ENCODE peak calls at places on chromosome 9, in ten cellular contexts. G is body of pancreas; I is epithelial cell of prostate; H is NCI-H524; Y is RCC 7860; Z is OCI-LY7; R is effector CD4-positive, alpha-beta T cell; A is globus pallidus; N is HuH-7.5; M is MM.1S. S is an unnamed sample.

GRCh38 chr9:1927546-1927945 is 87.6 kb upstream of the SMARCA2 start:
- DNase-seq in I (no peak), Z (no peak), A (no peak), G (no peak), Y (no peak), M (no peak), H (no peak), N (no peak), R (no peak), S (no peak)

GRCh38 chr9:110440161-110440560 is 102.5 kb upstream of the TXNDC8 start:
- DNase-seq in Y (no peak), Z (no peak), N (no peak), M (no peak), G (no peak), I (no peak), R (no peak), A (no peak), H (no peak), S (no peak)

GRCh38 chr9:133667759-133668450 is 31.7 kb downstream of the DBH start:
- DNase-seq in R (no peak), G (no peak), H (no peak), M (no peak), Z (no peak), N (no peak), Y (no peak), A (no peak), I (no peak), S (peak)

GRCh38 chr9:22307013-22307711 is 139.5 kb upstream of the DMRTA1 start:
- DNase-seq in Y (peak), R (no peak), G (peak), H (peak), M (peak), Z (peak), I (peak), N (no peak), A (peak), S (peak)

GRCh38 chr9:111991179-111991578 is 94.6 kb downstream of the UGCG start:
- DNase-seq in Y (no peak), I (no peak), A (no peak), M (no peak), G (no peak), H (no peak), N (no peak), Z (no peak), R (no peak), S (no peak)

GRCh38 chr9:133425049-133425632 is 3.0 kb downstream of the ADAMTS13 start:
- DNase-seq in A (no peak), Y (no peak), R (no peak), G (no peak), H (peak), I (no peak), M (no peak), Z (no peak), N (no peak), S (no peak)

GRCh38 chr9:109311731-109312130 is 9.1 kb downstream of the EPB41L4B start:
- DNase-seq in Y (no peak), I (no peak), R (no peak), Z (no peak), M (no peak), G (no peak), A (no peak), N (no peak), H (peak), S (no peak)

GRCh38 chr9:91117959-91118651 is 243.6 kb downstream of the AUH start:
- DNase-seq in N (no peak), Y (no peak), G (peak), R (no peak), A (peak), I (no peak), Z (no peak), M (no peak), H (peak), S (no peak)

GRCh38 chr9:114989600-114990410 is 59.4 kb upstream of the TNFSF8 start:
- DNase-seq in Z (no peak), R (no peak), M (peak), G (no peak), I (no peak), H (no peak), N (no peak), Y (no peak), A (no peak), S (no peak)

GRCh38 chr9:80968611-80969010 is 720.7 kb downstream of the TLE1 start:
- DNase-seq in A (no peak), M (no peak), N (no peak), R (no peak), H (no peak), G (no peak), I (no peak), Z (no peak), Y (peak), S (no peak)

GRCh38 chr9:111559000-111559610 is 34.1 kb downstream of the ZNF483 start:
- DNase-seq in Y (peak), G (no peak), M (no peak), I (peak), H (no peak), N (no peak), A (no peak), R (no peak), Z (no peak), S (peak)

GRCh38 chr9:79221084-79221483 is 350.7 kb upstream of the TLE4 start:
- DNase-seq in I (peak), A (no peak), M (no peak), H (no peak), G (no peak), N (no peak), R (no peak), Y (peak), Z (no peak), S (peak)

GRCh38 chr9:129141066-129142041 is 30.1 kb downstream of the PTPA start:
- DNase-seq in M (no peak), A (peak), G (peak), Y (peak), Z (peak), H (peak), R (no peak), I (no peak), N (no peak), S (no peak)

GRCh38 chr9:137482094-137482781 is 23.1 kb upstream of the NSMF start:
- DNase-seq in Y (peak), N (no peak), R (no peak), G (no peak), A (peak), I (peak), M (peak), H (no peak), Z (no peak), S (peak)

GRCh38 chr9:115086461-115086860 is 31.5 kb downstream of the TNC start:
- DNase-seq in I (no peak), A (no peak), G (no peak), N (no peak), Y (no peak), M (no peak), H (no peak), R (no peak), Z (no peak), S (no peak)

GRCh38 chr9:35771079-35771441 is 17.0 kb upstream of the MSMP start:
- DNase-seq in Z (no peak), M (no peak), A (no peak), I (no peak), R (no peak), G (peak), Y (no peak), N (no peak), H (no peak), S (no peak)

GRCh38 chr9:114501786-114502682 is 3.2 kb downstream of the WHRN start:
- DNase-seq in Y (no peak), M (peak), R (no peak), G (no peak), H (peak), Z (no peak), I (no peak), A (peak), N (peak), S (peak)

GRCh38 chr9:93087971-93088655 is 7.9 kb upstream of the CARD19 start:
- DNase-seq in R (no peak), M (no peak), Z (no peak), H (no peak), N (no peak), I (no peak), Y (no peak), A (no peak), G (peak), S (no peak)

GRCh38 chr9:133640580-133641395 is 4.6 kb downstream of the DBH start:
- DNase-seq in I (no peak), A (no peak), G (no peak), N (no peak), Y (no peak), R (no peak), H (no peak), M (no peak), Z (no peak), S (no peak)

GRCh38 chr9:33737811-33738606 is 57.4 kb upstream of the PRSS3 start:
- DNase-seq in R (no peak), G (peak), Y (peak), Z (peak), M (peak), N (peak), A (no peak), I (peak), H (peak), S (peak)

GRCh38 chr9:34653610-34654072 is 1.7 kb downstream of the IL11RA start:
- DNase-seq in R (no peak), M (no peak), I (no peak), G (no peak), N (no peak), Z (no peak), A (no peak), Y (no peak), H (peak), S (no peak)

GRCh38 chr9:125494555-125494920 is 212.5 kb downstream of the MAPKAP1 start:
- DNase-seq in Y (no peak), R (no peak), G (no peak), M (no peak), I (no peak), N (no peak), Z (no peak), A (no peak), H (no peak), S (no peak)

GRCh38 chr9:117546894-117547293 is 132.0 kb upstream of the ASTN2 start:
- DNase-seq in N (no peak), G (peak), M (no peak), H (peak), A (no peak), Y (no peak), Z (no peak), I (no peak), R (no peak), S (no peak)

GRCh38 chr9:4603830-4604229 is 58.3 kb upstream of the PLPP6 start:
- DNase-seq in R (no peak), Z (no peak), G (no peak), N (no peak), I (no peak), M (no peak), Y (no peak), A (no peak), H (no peak), S (no peak)

GRCh38 chr9:136799854-136800657 is 3.9 kb downstream of the CCDC183 start:
- DNase-seq in R (peak), G (peak), A (peak), H (peak), Y (peak), Z (peak), N (peak), M (peak), I (peak), S (peak)

GRCh38 chr9:76373173-76373771 is 21.0 kb downstream of the RFK start:
- DNase-seq in M (no peak), I (no peak), N (peak), Y (peak), H (no peak), G (peak), R (no peak), Z (peak), A (no peak), S (no peak)

GRCh38 chr9:89093201-89093600 is 85.4 kb downstream of the SHC3 start:
- DNase-seq in N (no peak), H (no peak), I (no peak), G (no peak), M (no peak), A (no peak), R (no peak), Y (no peak), Z (no peak), S (no peak)

GRCh38 chr9:134655101-134655500 is 13.5 kb downstream of the COL5A1 start:
- DNase-seq in R (no peak), A (no peak), Y (no peak), G (no peak), Z (no peak), M (no peak), H (no peak), N (no peak), I (no peak), S (no peak)

GRCh38 chr9:21452681-21453080 is 12.4 kb downstream of the IFNA1 start:
- DNase-seq in Z (no peak), N (no peak), H (no peak), G (no peak), A (no peak), M (no peak), Y (no peak), I (no peak), R (no peak), S (no peak)

GRCh38 chr9:95773061-95773433 is 102.4 kb upstream of the ERCC6L2 start:
- DNase-seq in I (no peak), H (no peak), Z (no peak), Y (no peak), R (no peak), M (no peak), A (no peak), G (no peak), N (no peak), S (no peak)

GRCh38 chr9:114606597-114607207 is 4.4 kb upstream of the TMEM268 start:
- DNase-seq in H (no peak), Z (no peak), I (no peak), A (no peak), N (no peak), Y (no peak), G (peak), M (no peak), R (no peak), S (no peak)

GRCh38 chr9:137168907-137169763 is 716 bp downstream of the LRRC26 start:
- DNase-seq in N (peak), H (peak), I (no peak), R (no peak), M (peak), G (peak), Z (no peak), A (no peak), Y (no peak), S (peak)

GRCh38 chr9:35415769-35416427 is 74.0 kb upstream of the RUSC2 start:
- DNase-seq in G (no peak), R (no peak), I (no peak), H (peak), A (no peak), Z (no peak), N (no peak), M (no peak), Y (no peak), S (no peak)

GRCh38 chr9:92191801-92192200 is 76.6 kb upstream of the SPTLC1 start:
- DNase-seq in A (no peak), H (no peak), Z (no peak), R (no peak), I (no peak), N (no peak), G (no peak), Y (no peak), M (no peak), S (no peak)

GRCh38 chr9:33167949-33168535 is 906 bp upstream of the B4GALT1 start:
- DNase-seq in G (peak), N (no peak), I (no peak), A (no peak), H (no peak), R (no peak), Z (peak), Y (no peak), M (peak), S (no peak)

GRCh38 chr9:14089051-14089798 is 224.7 kb downstream of the NFIB start:
- DNase-seq in G (no peak), Y (no peak), A (no peak), R (no peak), H (no peak), I (no peak), N (no peak), Z (no peak), M (no peak), S (no peak)